ENCODE peak calls at places on chromosomes 3 and 15, in nine cellular contexts. S is activated gamma-delta T cell treated with Interleukin-2 at 50 U/mL for 16 hours; K is heart right ventricle; A is ACHN; R is stimulated activated CD8-positive, alpha-beta memory T cell treated with anti-CD3 and anti-CD28 coated beads, Interleukin-4, amount 100 ng/mL, for 24 hours; Q is psoas muscle; B is right lobe of liver; U is GM12891; D is iPS DF 6.9. Z is an unnamed sample.

GRCh38 chr3:197546307-197547085 is 9.3 kb downstream of the BDH1 start:
- DNase-seq in S (no peak), K (no peak), A (no peak), R (no peak), Q (no peak), B (no peak), U (no peak), D (no peak), Z (no peak)

GRCh38 chr3:129558772-129559564 is 16.0 kb downstream of the H1-8 start:
- DNase-seq in S (no peak), K (no peak), A (peak), R (no peak), Q (peak), B (no peak), U (no peak), D (no peak), Z (no peak)

GRCh38 chr15:35089556-35089955 is 4.5 kb upstream of the NANOGP8 start:
- DNase-seq in S (no peak), K (no peak), A (no peak), R (no peak), Q (no peak), B (no peak), U (no peak), D (no peak), Z (no peak)

GRCh38 chr3:167733961-167734497 is 663 bp downstream of the PDCD10 start:
- DNase-seq in S (no peak), K (no peak), A (no peak), R (no peak), Q (no peak), B (no peak), U (no peak), D (no peak), Z (peak)

GRCh38 chr3:188689101-188689574 is 482.6 kb upstream of the TPRG1 start:
- DNase-seq in S (no peak), K (no peak), A (no peak), R (no peak), Q (no peak), B (peak), U (no peak), D (no peak), Z (no peak)

GRCh38 chr15:22887157-22887951 is 48.9 kb downstream of the NIPA2 start:
- DNase-seq in S (no peak), K (peak), A (no peak), R (no peak), Q (peak), B (no peak), U (no peak), D (no peak), Z (no peak)

GRCh38 chr3:76949033-76949432 is 90.9 kb upstream of the ROBO2 start:
- DNase-seq in S (no peak), K (no peak), A (no peak), R (no peak), Q (no peak), B (no peak), U (no peak), D (no peak), Z (no peak)

GRCh38 chr3:69051796-69052566 is at the start of gene TMF1:
- DNase-seq in S (peak), K (peak), A (peak), R (peak), Q (peak), B (peak), U (peak), D (peak), Z (peak)

GRCh38 chr15:71139264-71139663 is 24.0 kb downstream of the THSD4 start:
- DNase-seq in S (no peak), K (no peak), A (no peak), R (no peak), Q (no peak), B (no peak), U (no peak), D (no peak), Z (no peak)

GRCh38 chr3:21158801-21159564 is 592.0 kb downstream of the ZNF385D start:
- DNase-seq in S (no peak), K (no peak), A (no peak), R (no peak), Q (no peak), B (no peak), U (no peak), D (no peak), Z (peak)

GRCh38 chr15:99427668-99428361 is 138.0 kb upstream of the MEF2A start:
- DNase-seq in S (no peak), K (no peak), A (no peak), R (no peak), Q (peak), B (peak), U (no peak), D (no peak), Z (no peak)

GRCh38 chr3:33889394-33890039 is 91.1 kb downstream of the PDCD6IP start:
- DNase-seq in S (no peak), K (no peak), A (no peak), R (no peak), Q (no peak), B (no peak), U (no peak), D (no peak), Z (peak)

GRCh38 chr3:115598216-115598615 is 25.1 kb upstream of the GAP43 start:
- DNase-seq in S (no peak), K (no peak), A (no peak), R (no peak), Q (no peak), B (no peak), U (no peak), D (no peak), Z (no peak)

GRCh38 chr15:45376967-45377629 is 1.2 kb downstream of the GATM start:
- DNase-seq in S (no peak), K (no peak), A (no peak), R (no peak), Q (no peak), B (no peak), U (no peak), D (no peak), Z (no peak)

Z was measured in SK-MEL-5.